ENCODE peak calls at places on chromosomes 3 and 15, in eight cellular contexts. D, B, N, S, O, T, C and J are unnamed samples.

GRCh38 chr3:134333522-134334181 is 40.6 kb downstream of the AMOTL2 start:
- DNase-seq in T (peak; percentile 90), D (no peak), C (peak; percentile 90), O (peak; percentile 31), B (no peak), N (no peak), S (no peak), J (no peak)

GRCh38 chr3:131299836-131300235 is 81.7 kb upstream of the NUDT16 start:
- DNase-seq in D (no peak), O (no peak), B (no peak), C (no peak), N (no peak), S (no peak), T (no peak), J (no peak)

GRCh38 chr3:178719036-178719635 is 182.9 kb downstream of the KCNMB2 start:
- DNase-seq in N (no peak), T (peak; percentile 24), B (no peak), C (no peak), O (no peak), D (no peak), S (no peak), J (no peak)

GRCh38 chr3:119349353-119349752 is 55.2 kb downstream of the ARHGAP31 start:
- DNase-seq in S (no peak), D (no peak), T (peak; percentile 13), C (no peak), O (no peak), N (no peak), B (no peak), J (no peak)

GRCh38 chr15:38530113-38530512 is 34.5 kb downstream of the RASGRP1 start:
- DNase-seq in B (no peak), T (no peak), C (no peak), O (no peak), D (no peak), S (no peak), N (no peak), J (no peak)

GRCh38 chr3:73452731-73453130 is 172.0 kb downstream of the PDZRN3 start:
- DNase-seq in O (no peak), T (no peak), N (no peak), C (no peak), D (no peak), B (no peak), S (no peak), J (no peak)

GRCh38 chr3:36763850-36764703 is at the start of gene DCLK3:
- DNase-seq in N (peak; percentile 18), C (no peak), D (no peak), O (no peak), T (no peak), S (no peak), B (no peak), J (no peak)

GRCh38 chr3:33681667-33682066 is 36.4 kb downstream of the CLASP2 start:
- DNase-seq in S (no peak), D (no peak), C (no peak), T (no peak), N (no peak), B (no peak), O (no peak), J (no peak)

GRCh38 chr3:178500631-178501030 is 35.6 kb upstream of the KCNMB2 start:
- DNase-seq in D (no peak), C (peak; percentile 75), S (no peak), O (no peak), T (no peak), B (no peak), N (no peak), J (no peak)

GRCh38 chr3:150005243-150006102 is 34.8 kb upstream of the PFN2 start:
- DNase-seq in T (no peak), D (no peak), N (no peak), S (no peak), B (no peak), O (no peak), C (no peak), J (no peak)

GRCh38 chr3:196648856-196649255 is 9.4 kb downstream of the NRROS start:
- DNase-seq in N (no peak), O (no peak), D (no peak), T (peak; percentile 8), S (no peak), C (no peak), B (no peak), J (no peak)

GRCh38 chr3:149330609-149331008 is 2.8 kb downstream of the TM4SF18 start:
- DNase-seq in S (no peak), T (no peak), C (no peak), D (no peak), O (no peak), B (no peak), N (no peak), J (no peak)

GRCh38 chr3:141326626-141327025 is 41.7 kb upstream of the ZBTB38 start:
- DNase-seq in D (no peak), S (no peak), O (no peak), N (no peak), T (peak; percentile 84), B (no peak), C (no peak), J (no peak)

GRCh38 chr15:33729648-33730047 is 238.6 kb upstream of the CHRM5 start:
- DNase-seq in T (peak; percentile 36), O (no peak), S (no peak), B (no peak), D (no peak), N (no peak), C (no peak), J (no peak)
- TF ChIP-seq CTCF in T (peak; percentile 31), O (no peak), S (no peak), B (no peak), D (peak; percentile 34), N (peak; percentile 8), C (peak; percentile 31), J (peak; percentile 6)

DNA sequence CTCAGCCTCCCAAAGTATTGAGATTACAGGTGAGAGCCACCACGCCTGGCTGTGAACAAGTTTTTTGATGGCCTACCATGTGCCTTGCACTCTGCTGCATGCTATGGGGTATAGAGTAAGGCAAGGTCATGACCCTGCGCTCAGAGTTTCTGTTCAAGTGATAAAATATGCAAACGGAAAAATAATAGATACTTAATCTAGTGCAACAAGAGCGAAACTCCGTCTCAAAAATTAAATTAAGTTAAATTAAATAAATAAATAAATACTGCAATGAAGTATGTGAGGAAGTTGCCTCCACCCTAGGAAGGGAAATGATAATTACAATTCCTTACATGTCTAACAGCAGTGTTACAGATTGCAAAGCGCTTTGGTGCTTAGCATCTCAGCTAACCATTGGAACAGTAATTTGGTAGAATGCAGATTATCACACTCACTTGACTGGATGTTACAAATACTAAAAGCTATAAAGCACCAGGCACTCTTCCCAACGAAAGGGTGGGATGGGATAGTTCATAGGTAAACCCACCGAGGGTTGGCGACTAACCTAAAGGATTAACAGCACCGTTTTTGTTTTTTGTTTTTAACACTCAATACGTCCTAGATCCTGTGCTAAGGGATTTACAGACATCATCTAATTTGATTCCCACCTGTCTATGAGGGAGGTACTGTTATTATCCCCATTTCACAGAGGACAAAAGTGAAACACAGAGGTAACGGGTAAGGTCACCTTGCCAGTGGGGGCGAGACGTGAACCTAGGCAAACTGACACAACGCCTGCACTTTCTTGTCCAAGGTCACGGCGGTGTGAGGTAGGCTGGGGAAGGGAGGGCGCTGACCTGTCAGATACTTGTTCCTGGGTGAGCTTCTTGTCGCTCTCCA is 793 bp upstream of the FANCD2 start:
- DNase-seq in N (no peak), D (no peak), O (no peak), T (no peak), C (no peak), S (no peak), B (no peak), J (no peak)
- H3K4me3 ChIP-seq in N (peak overlapping the region; percentile 78), D (peak overlapping the region; percentile 88), O (peak overlapping the region; percentile 90), T (peak overlapping the region; percentile 87), C (peak overlapping the region; percentile 86), S (peak overlapping the region; percentile 76), B (peak overlapping the region; percentile 62), J (peak overlapping the region; percentile 89)

DNA sequence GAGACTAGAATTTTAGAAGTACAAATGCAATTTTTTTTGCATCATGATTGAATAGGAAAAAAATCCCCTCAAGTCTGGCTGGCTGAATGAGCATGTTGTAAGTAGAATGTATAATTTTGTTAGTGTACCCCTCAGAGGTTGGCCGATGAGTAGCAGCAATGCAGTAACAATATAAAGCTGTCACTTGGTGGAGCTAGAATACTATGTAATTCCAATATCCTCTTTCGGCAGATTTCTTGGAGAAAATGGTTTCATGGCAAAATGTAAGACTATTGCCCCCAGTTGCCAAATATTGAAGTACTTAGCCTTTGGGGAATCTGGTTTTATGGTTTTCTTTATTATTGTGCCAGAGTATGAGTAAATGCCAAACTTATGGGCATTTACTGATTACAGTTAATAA is 39.8 kb upstream of the SGO1 start:
- DNase-seq in O (no peak), C (no peak), D (no peak), S (no peak), T (peak; percentile 57), N (no peak), B (no peak), J (peak; percentile 19)
- TF ChIP-seq CTCF in O (no peak), C (peak; percentile 38), D (peak; percentile 21), S (no peak), T (peak; percentile 44), N (peak; percentile 33), B (peak; percentile 66), J (no peak)

DNA sequence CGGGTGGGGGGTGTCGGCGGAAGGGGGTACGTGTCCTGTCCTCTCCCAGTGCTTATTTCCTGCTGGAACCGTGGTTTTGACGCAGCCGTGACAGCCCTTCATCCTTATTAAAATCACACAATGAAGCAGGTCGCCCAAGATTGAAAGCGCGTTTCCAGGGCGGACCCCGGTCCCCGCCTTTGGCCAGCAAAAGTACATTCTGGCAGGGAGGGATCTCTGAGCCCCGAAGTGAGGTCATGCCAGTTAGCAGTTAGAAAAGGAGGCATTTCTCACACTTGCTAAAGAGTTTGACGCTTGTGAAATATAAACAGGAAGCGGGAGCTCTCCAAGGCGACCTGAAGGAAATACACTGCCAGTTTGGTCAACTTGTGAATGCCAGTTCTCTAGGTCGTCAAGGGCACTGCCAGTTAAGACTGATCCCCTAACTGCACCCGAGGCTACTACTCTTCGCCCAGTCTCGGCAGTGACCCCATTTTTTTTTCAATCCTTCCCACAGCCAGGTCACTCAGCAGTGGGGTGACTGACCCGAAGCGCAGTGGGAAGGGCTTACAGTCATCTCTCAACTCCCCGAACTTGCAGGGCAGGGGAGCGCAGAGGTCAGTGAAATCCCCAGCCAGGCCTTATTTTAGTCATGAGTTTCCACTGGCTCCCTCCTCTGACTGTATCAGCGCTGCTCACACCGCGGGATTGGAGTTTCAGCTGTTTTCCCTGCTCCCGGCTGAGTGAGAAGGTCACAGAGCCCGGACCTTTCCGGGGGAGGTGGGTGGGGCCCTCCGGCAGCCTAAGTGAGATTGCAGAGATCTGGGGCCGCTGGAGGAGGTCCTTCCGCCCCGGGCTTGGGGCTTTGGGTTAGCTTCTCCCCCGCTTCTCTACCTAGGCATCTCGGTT is 2.0 kb upstream of the BHLHE40 start:
- DNase-seq in O (peak; percentile 89), T (peak; percentile 91), D (peak; percentile 87), S (peak; percentile 45), N (peak; percentile 87), C (no peak), B (peak; percentile 95), J (no peak)
- H3K4me3 ChIP-seq in O (peak overlapping the region; percentile 50), T (peak overlapping the region; percentile 52), D (peak overlapping the region; percentile 96), S (peak overlapping the region; percentile 71), N (peak overlapping the region; percentile 99), C (peak overlapping the region; percentile 32), B (peak overlapping the region; percentile 87), J (peak overlapping the region; percentile 91)